ENCODE peak calls at places on chromosomes 16 and 17, in seven cellular contexts. N, H, W, I, U, J and K are unnamed samples.
A peak's percentile ranks its signal among the peaks of the same experiment; 100 is the strongest.

GRCh38 chr17:78026381-78026780 is 67.9 kb downstream of the TNRC6C start:
- DNase-seq in N (no peak), H (no peak), W (no peak), I (no peak), U (no peak), J (no peak), K (no peak)

GRCh38 chr17:38632334-38632733 is 26.6 kb upstream of the SRCIN1 start:
- DNase-seq in N (no peak), H (no peak), W (no peak), I (no peak), U (no peak), J (no peak), K (no peak)

GRCh38 chr16:86925067-86925791 is 346.9 kb downstream of the FOXL1 start:
- DNase-seq in N (no peak), H (no peak), W (no peak), I (no peak), U (no peak), J (no peak), K (no peak)

GRCh38 chr17:72771734-72772133 is 320.8 kb downstream of the SLC39A11 start:
- DNase-seq in N (no peak), H (no peak), W (no peak), I (no peak), U (no peak), J (no peak), K (no peak)

GRCh38 chr16:15916323-15916722 is 27.9 kb upstream of the CEP20 start:
- DNase-seq in N (no peak), H (no peak), W (no peak), I (no peak), U (no peak), J (no peak), K (no peak)

GRCh38 chr17:77822302-77823030 is 136.0 kb upstream of the TNRC6C start:
- DNase-seq in N (no peak), H (no peak), W (peak; percentile 70), I (no peak), U (no peak), J (no peak), K (no peak)

GRCh38 chr16:70588565-70588964 is 57.8 kb upstream of the IL34 start:
- DNase-seq in N (no peak), H (no peak), W (no peak), I (no peak), U (no peak), J (peak; percentile 41), K (no peak)

GRCh38 chr16:82782715-82783251 is 156.0 kb downstream of the CDH13 start:
- DNase-seq in N (peak; percentile 12), H (no peak), W (peak; percentile 35), I (no peak), U (no peak), J (no peak), K (no peak)

GRCh38 chr17:1362065-1362848 is 37.8 kb downstream of the YWHAE start:
- DNase-seq in N (no peak), H (no peak), W (no peak), I (no peak), U (peak; percentile 36), J (no peak), K (no peak)

GRCh38 chr16:57446530-57447141 is 549 bp downstream of the CIAPIN1 start:
- DNase-seq in N (no peak), H (peak; percentile 29), W (no peak), I (no peak), U (peak; percentile 7), J (peak; percentile 42), K (no peak)

GRCh38 chr16:23072084-23072599 is 77.1 kb downstream of the USP31 start:
- DNase-seq in N (no peak), H (peak; percentile 88), W (peak; percentile 80), I (no peak), U (no peak), J (peak; percentile 82), K (no peak)

GRCh38 chr16:12917653-12918052 is 16.3 kb downstream of the SHISA9 start:
- DNase-seq in N (no peak), H (peak; percentile 41), W (no peak), I (no peak), U (no peak), J (no peak), K (no peak)

GRCh38 chr17:27860971-27861669 is 32.0 kb downstream of the LYRM9 start:
- DNase-seq in N (no peak), H (no peak), W (no peak), I (no peak), U (no peak), J (peak; percentile 43), K (no peak)

GRCh38 chr16:54591816-54592246 is 305.2 kb upstream of the IRX3 start:
- DNase-seq in N (no peak), H (no peak), W (no peak), I (no peak), U (no peak), J (no peak), K (no peak)

GRCh38 chr17:32928527-32929287 is 754 bp downstream of the TMEM98 start:
- DNase-seq in N (no peak), H (no peak), W (no peak), I (no peak), U (no peak), J (no peak), K (no peak)

GRCh38 chr17:66123163-66123562 is 68.8 kb downstream of the CEP112 start:
- DNase-seq in N (no peak), H (no peak), W (no peak), I (no peak), U (no peak), J (peak; percentile 23), K (no peak)

GRCh38 chr16:66521951-66522771 is 27.8 kb downstream of the TK2 start:
- DNase-seq in N (no peak), H (no peak), W (no peak), I (no peak), U (peak; percentile 74), J (peak; percentile 100), K (no peak)

GRCh38 chr17:77881545-77881944 is 77.0 kb upstream of the TNRC6C start:
- DNase-seq in N (no peak), H (no peak), W (peak; percentile 69), I (peak; percentile 50), U (peak; percentile 73), J (peak; percentile 55), K (no peak)

GRCh38 chr16:25228372-25228771 is 11.6 kb downstream of the AQP8 start:
- DNase-seq in N (no peak), H (no peak), W (no peak), I (no peak), U (no peak), J (no peak), K (no peak)

GRCh38 chr17:57260325-57261083 is 4.2 kb downstream of the MSI2 start:
- DNase-seq in N (no peak), H (no peak), W (no peak), I (no peak), U (no peak), J (no peak), K (no peak)
- H3K27ac ChIP-seq in N (no peak overlapping the region), H (no peak overlapping the region), W (no peak overlapping the region), I (no peak overlapping the region), U (no peak overlapping the region), J (no peak overlapping the region), K (no peak overlapping the region)

GRCh38 chr17:20074489-20074888 is 65.3 kb downstream of the SPECC1 start:
- DNase-seq in N (no peak), H (no peak), W (no peak), I (no peak), U (no peak), J (no peak), K (no peak)
- H3K27ac ChIP-seq in N (no peak overlapping the region), H (no peak overlapping the region), W (peak overlapping the region; percentile 70), I (peak overlapping the region; percentile 60), U (no peak overlapping the region), J (no peak overlapping the region), K (no peak overlapping the region)

GRCh38 chr17:4420692-4421131 is 13.0 kb upstream of the SPNS3 start:
- DNase-seq in N (peak; percentile 73), H (peak; percentile 85), W (peak; percentile 27), I (no peak), U (peak; percentile 64), J (peak; percentile 50), K (peak; percentile 50)
- H3K27ac ChIP-seq in N (no peak overlapping the region), H (no peak overlapping the region), W (no peak overlapping the region), I (no peak overlapping the region), U (no peak overlapping the region), J (no peak overlapping the region), K (no peak overlapping the region)

GRCh38 chr16:50367777-50368409 is 895 bp downstream of the BRD7 start:
- DNase-seq in N (no peak), H (no peak), W (no peak), I (no peak), U (no peak), J (peak; percentile 63), K (no peak)
- H3K27ac ChIP-seq in N (no peak overlapping the region), H (peak overlapping the region; percentile 99), W (peak overlapping the region; percentile 84), I (peak overlapping the region; percentile 91), U (peak overlapping the region; percentile 70), J (peak overlapping the region; percentile 75), K (peak overlapping the region; percentile 68)

GRCh38 chr17:76735586-76736348 is 1.4 kb downstream of the SRSF2 start:
- DNase-seq in N (no peak), H (no peak), W (no peak), I (no peak), U (no peak), J (no peak), K (peak; percentile 64)

GRCh38 chr17:76736349-76737081 is 616 bp downstream of the SRSF2 start:
- DNase-seq in N (peak; percentile 75), H (peak; percentile 62), W (peak; percentile 79), I (no peak), U (peak; percentile 66), J (peak; percentile 49), K (peak; percentile 75)

GRCh38 chr17:76734080-76734840 is 2.9 kb downstream of the SRSF2 start:
- DNase-seq in N (no peak), H (peak; percentile 36), W (no peak), I (no peak), U (no peak), J (no peak), K (peak; percentile 39)

GRCh38 chr17:76733618-76733957 is 3.5 kb downstream of the SRSF2 start:
- DNase-seq in N (no peak), H (no peak), W (no peak), I (no peak), U (no peak), J (no peak), K (no peak)

GRCh38 chr17:76735006-76735405 is 2.1 kb downstream of the SRSF2 start:
- DNase-seq in N (no peak), H (peak; percentile 40), W (no peak), I (no peak), U (peak; percentile 29), J (peak; percentile 46), K (no peak)
- H3K27ac ChIP-seq in N (no peak overlapping the region), H (peak overlapping the region; percentile 54), W (peak overlapping the region; percentile 100), I (peak overlapping the region; percentile 14), U (peak overlapping the region; percentile 95), J (peak overlapping the region; percentile 94), K (peak overlapping the region; percentile 7)

GRCh38 chr16:50676684-50677225 is 4.4 kb downstream of the SNX20 start:
- DNase-seq in N (no peak), H (no peak), W (no peak), I (no peak), U (no peak), J (no peak), K (no peak)
- H3K27ac ChIP-seq in N (no peak overlapping the region), H (no peak overlapping the region), W (no peak overlapping the region), I (no peak overlapping the region), U (peak overlapping the region; percentile 90), J (no peak overlapping the region), K (no peak overlapping the region)

DNA sequence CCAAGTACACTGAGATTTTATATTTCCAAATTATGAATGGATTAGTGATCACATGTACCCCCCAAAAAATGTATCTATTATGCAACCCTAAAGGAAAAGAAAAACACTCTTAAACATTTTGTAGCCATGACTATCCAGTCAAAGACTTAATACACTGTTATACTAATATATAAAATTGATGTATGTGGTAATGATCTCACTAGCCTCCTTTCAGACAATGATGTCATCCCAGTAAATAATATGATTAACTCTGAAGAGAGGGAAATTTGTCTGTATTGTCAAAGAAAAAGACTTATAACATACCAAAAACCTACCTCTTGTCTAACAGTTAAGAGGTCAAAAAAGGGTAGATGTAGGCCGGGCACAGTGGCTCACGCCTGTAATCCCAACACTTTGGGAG is 80.7 kb downstream of the USP32 start:
- DNase-seq in N (no peak), H (no peak), W (no peak), I (no peak), U (no peak), J (no peak), K (no peak)
- H3K27ac ChIP-seq in N (no peak overlapping the region), H (no peak overlapping the region), W (no peak overlapping the region), I (no peak overlapping the region), U (no peak overlapping the region), J (no peak overlapping the region), K (no peak overlapping the region)